ENCODE peak calls at places on chromosomes 2 and 18, in ten cellular contexts. M is upper lobe of right lung, J is endothelial cell of umbilical vein, I is pancreas, H is PC-9, G is AG04450, Y is left lung, S is hepatocyte, O is A549, F is tibial nerve. E is an unnamed sample.

GRCh38 chr2:148503511-148503910 is 141.0 kb upstream of the EPC2 start:
- DNase-seq in F (no peak), I (no peak), Y (no peak), H (no peak), M (no peak), O (no peak), G (no peak), S (peak; percentile 30), J (no peak), E (no peak)

GRCh38 chr2:11492244-11492643 is 26.3 kb upstream of the E2F6 start:
- DNase-seq in G (no peak), M (no peak), J (no peak), Y (no peak), I (no peak), H (no peak), S (no peak), O (no peak), F (no peak), E (no peak)

GRCh38 chr18:28905509-28905908 is 728.6 kb upstream of the CDH2 start:
- DNase-seq in Y (no peak), J (peak; percentile 49), F (no peak), O (no peak), I (no peak), S (no peak), H (no peak), M (no peak), G (no peak), E (no peak)

GRCh38 chr2:37615808-37616673 is 55.4 kb downstream of the CDC42EP3 start:
- DNase-seq in F (no peak), I (no peak), G (no peak), Y (peak; percentile 83), J (peak; percentile 54), M (peak; percentile 70), O (no peak), H (no peak), S (no peak), E (no peak)

GRCh38 chr2:164841719-164842623 is at the start of gene COBLL1:
- DNase-seq in M (peak; percentile 92), J (peak; percentile 78), G (no peak), F (peak; percentile 42), Y (peak; percentile 92), H (peak; percentile 64), O (peak; percentile 77), I (peak; percentile 89), S (peak; percentile 93), E (peak; percentile 84)

GRCh38 chr2:219965287-219965870 is 337.9 kb downstream of the SLC4A3 start:
- DNase-seq in J (no peak), Y (no peak), G (no peak), H (peak; percentile 71), F (no peak), I (no peak), O (no peak), M (no peak), S (no peak), E (no peak)

GRCh38 chr2:215186021-215186420 is 47.6 kb upstream of the ABCA12 start:
- DNase-seq in G (no peak), Y (no peak), O (no peak), H (no peak), I (no peak), J (no peak), F (no peak), M (no peak), S (no peak), E (no peak)

GRCh38 chr2:37555457-37555856 is 116.0 kb downstream of the CDC42EP3 start:
- DNase-seq in M (no peak), I (no peak), F (no peak), J (no peak), G (no peak), S (no peak), Y (peak; percentile 69), O (no peak), H (no peak), E (no peak)

GRCh38 chr2:17719562-17720371 is 33.8 kb downstream of the SMC6 start:
- DNase-seq in O (peak; percentile 38), H (no peak), G (no peak), M (no peak), F (no peak), S (peak; percentile 22), I (no peak), J (peak; percentile 79), Y (no peak), E (no peak)

GRCh38 chr2:196453613-196454047 is 185.9 kb upstream of the CCDC150 start:
- DNase-seq in H (no peak), G (peak; percentile 34), Y (no peak), M (no peak), J (peak; percentile 78), O (peak; percentile 59), S (peak; percentile 59), F (no peak), I (peak; percentile 25), E (peak; percentile 61)

GRCh38 chr2:176097820-176098365 is 1.7 kb upstream of the HOXD12 start:
- DNase-seq in H (no peak), J (no peak), I (no peak), O (no peak), S (no peak), Y (no peak), F (no peak), M (no peak), G (no peak), E (no peak)
- TF ChIP-seq CTCF in H (peak; percentile 35), J (no peak), I (no peak), O (no peak), S (no peak), Y (no peak), F (no peak), M (no peak), G (no peak), E (no peak)

GRCh38 chr18:5452943-5453342 is 90.9 kb downstream of the EPB41L3 start:
- DNase-seq in S (no peak), G (no peak), H (no peak), M (no peak), Y (no peak), J (peak; percentile 81), F (no peak), O (no peak), I (no peak), E (no peak)
- H3K27ac ChIP-seq in S (no peak overlapping the region), G (no peak overlapping the region), H (no peak overlapping the region), M (no peak overlapping the region), Y (no peak overlapping the region), J (peak overlapping the region; percentile 98), F (no peak overlapping the region), O (no peak overlapping the region), I (no peak overlapping the region), E (no peak overlapping the region)

DNA sequence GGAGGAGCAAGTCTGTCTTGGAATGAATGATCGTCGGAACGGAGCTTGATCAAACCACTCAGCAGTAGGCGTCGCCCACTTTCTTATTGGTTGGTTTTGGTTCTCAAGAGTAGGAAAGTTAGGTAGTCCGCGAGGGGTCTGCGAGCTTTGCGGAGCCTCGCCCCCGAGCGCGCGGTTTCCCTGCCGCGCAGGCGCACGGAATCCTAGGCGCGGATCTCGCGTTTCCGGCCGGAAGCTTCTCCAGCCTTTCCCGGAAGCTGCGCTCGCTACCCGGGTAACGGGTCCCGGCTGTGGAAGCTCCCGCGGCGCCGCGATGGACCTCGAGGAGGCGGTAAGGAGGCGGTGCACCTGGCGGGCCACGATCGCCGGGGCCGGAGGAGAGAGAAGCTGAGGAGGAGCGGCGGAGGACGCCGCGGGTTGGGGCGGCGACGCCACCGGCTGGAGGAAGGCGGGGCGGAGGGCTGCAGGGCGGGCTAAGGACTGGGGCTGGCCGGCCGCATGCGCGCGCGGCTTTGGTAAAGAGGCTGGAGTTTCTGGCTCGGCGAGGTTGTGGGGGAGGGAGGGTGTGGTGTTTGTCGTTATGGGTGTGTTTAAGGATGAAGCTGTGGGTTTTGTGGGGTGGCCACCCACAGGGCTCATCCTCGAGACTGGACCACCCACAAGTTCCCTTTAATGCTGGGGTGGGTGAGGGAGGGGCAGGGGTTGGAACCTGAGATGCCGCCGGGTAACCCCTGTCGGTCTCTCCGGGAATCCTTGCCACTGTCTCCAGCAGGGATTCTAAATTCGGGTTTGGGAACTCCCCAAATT is at the start of gene TAF1B:
- DNase-seq in F (peak; percentile 57), I (peak; percentile 84), G (peak; percentile 75), O (peak; percentile 95), M (peak; percentile 95), J (peak; percentile 96), S (peak; percentile 96), H (peak; percentile 92), Y (peak; percentile 95), E (peak; percentile 88)
- TF ChIP-seq CTCF in F (peak; percentile 39), I (no peak), G (peak; percentile 28), O (no peak), M (peak; percentile 32), J (peak; percentile 42), S (peak; percentile 42), H (no peak), Y (no peak), E (no peak)

DNA sequence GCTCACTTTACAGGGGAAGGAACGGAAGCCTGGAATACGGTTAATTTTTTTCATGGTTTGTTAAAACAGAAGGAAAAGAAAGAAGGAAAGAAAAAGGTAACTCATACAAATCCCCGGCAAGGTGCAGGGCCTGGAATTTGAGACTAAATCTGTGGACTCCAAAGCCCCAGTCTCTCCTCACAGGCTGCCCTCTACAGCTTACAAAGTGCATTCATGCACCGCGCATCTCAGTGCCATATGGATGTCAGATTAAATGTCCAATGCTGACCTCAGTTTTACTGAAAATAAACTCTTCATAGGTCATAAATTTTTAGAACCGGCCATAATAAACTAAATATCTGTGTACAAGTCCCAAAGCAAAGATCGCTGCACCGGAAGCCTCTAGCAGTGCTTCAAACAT is 17.8 kb downstream of the ST6GAL2 start:
- DNase-seq in H (no peak), M (no peak), Y (no peak), S (no peak), O (peak; percentile 33), J (no peak), I (no peak), G (no peak), F (no peak), E (peak; percentile 47)
- H3K27ac ChIP-seq in H (no peak overlapping the region), M (no peak overlapping the region), Y (no peak overlapping the region), S (no peak overlapping the region), O (no peak overlapping the region), J (no peak overlapping the region), I (no peak overlapping the region), G (no peak overlapping the region), F (no peak overlapping the region), E (no peak overlapping the region)

GRCh38 chr2:240574386-240575100 is 6.3 kb downstream of the RNPEPL1 start:
- DNase-seq in Y (no peak), G (no peak), M (peak; percentile 62), S (no peak), J (no peak), F (no peak), O (no peak), I (no peak), H (no peak), E (no peak)
- TF ChIP-seq CTCF in Y (no peak), G (no peak), M (no peak), S (no peak), J (no peak), F (no peak), O (no peak), I (no peak), H (no peak), E (no peak)

GRCh38 chr2:9378433-9379371 is 44.6 kb downstream of the ITGB1BP1 start:
- DNase-seq in F (peak; percentile 65), G (peak; percentile 61), S (peak; percentile 53), H (no peak), I (peak; percentile 21), Y (peak; percentile 77), J (peak; percentile 60), O (peak; percentile 61), M (peak; percentile 53), E (peak; percentile 31)
- H3K27ac ChIP-seq in F (peak overlapping the region; percentile 92), G (peak overlapping the region; percentile 62), S (peak overlapping the region; percentile 38), H (peak overlapping the region; percentile 93), I (no peak overlapping the region), Y (peak overlapping the region; percentile 59), J (peak overlapping the region; percentile 73), O (peak overlapping the region; percentile 92), M (peak overlapping the region; percentile 63), E (no peak overlapping the region)